ENCODE peak calls at places on chromosome 22, in eight cellular contexts. Z, Y, I, D, G, V, N and U are unnamed samples.

GRCh38 chr22:38906024-38906423 is 34.0 kb upstream of the CBX6 start:
- DNase-seq in Z (no peak), Y (no peak), I (no peak), D (no peak), G (no peak), V (no peak), N (no peak), U (no peak)

GRCh38 chr22:31082606-31083376 is 1.7 kb downstream of the SMTN start:
- DNase-seq in Z (peak), Y (peak), I (peak), D (peak), G (peak), V (no peak), N (peak), U (peak)

GRCh38 chr22:43956805-43957463 is 1.7 kb downstream of the SAMM50 start:
- DNase-seq in Z (no peak), Y (no peak), I (no peak), D (no peak), G (no peak), V (no peak), N (no peak), U (peak)

GRCh38 chr22:39653787-39654077 is 83.2 kb downstream of the CACNA1I start:
- DNase-seq in Z (no peak), Y (no peak), I (no peak), D (no peak), G (no peak), V (no peak), N (no peak), U (no peak)

GRCh38 chr22:38298312-38299000 is 18.8 kb downstream of the CSNK1E start:
- DNase-seq in Z (peak), Y (peak), I (no peak), D (peak), G (no peak), V (no peak), N (peak), U (no peak)

GRCh38 chr22:27557554-27558060 is 243.9 kb downstream of the MN1 start:
- DNase-seq in Z (no peak), Y (no peak), I (no peak), D (no peak), G (no peak), V (no peak), N (no peak), U (no peak)

GRCh38 chr22:19115628-19116027 is 6.6 kb downstream of the DGCR2 start:
- DNase-seq in Z (no peak), Y (no peak), I (no peak), D (no peak), G (peak), V (no peak), N (no peak), U (no peak)

GRCh38 chr22:34587357-34588356 is 478.3 kb upstream of the ISX start:
- DNase-seq in Z (no peak), Y (no peak), I (no peak), D (no peak), G (no peak), V (peak), N (no peak), U (no peak)

GRCh38 chr22:41447435-41448188 is 1.0 kb upstream of the TOB2 start:
- DNase-seq in Z (peak), Y (peak), I (peak), D (peak), G (peak), V (peak), N (peak), U (peak)

GRCh38 chr22:48740731-48741405 is 1086.8 kb downstream of the BRD1 start:
- DNase-seq in Z (no peak), Y (no peak), I (no peak), D (no peak), G (peak), V (peak), N (no peak), U (no peak)